ENCODE peak calls at places on chromosome 13, in six cellular contexts. N is kidney epithelial cell, R is endodermal cell, H is BJ, B is pancreas, G is GM12865. Q is an unnamed sample.

GRCh38 chr13:93941444-93941843 is 538.0 kb downstream of the DCT start:
- DNase-seq in N (no peak), R (no peak), H (no peak), B (no peak), G (no peak), Q (no peak)

GRCh38 chr13:61276401-61276800 is 139.2 kb downstream of the PCDH20 start:
- DNase-seq in N (no peak), R (no peak), H (no peak), B (no peak), G (no peak), Q (no peak)

GRCh38 chr13:52652980-52653303 is 306 bp downstream of the SUGT1 start:
- DNase-seq in N (no peak), R (no peak), H (no peak), B (no peak), G (no peak), Q (no peak)

GRCh38 chr13:77503398-77503797 is 32.1 kb upstream of the SCEL start:
- DNase-seq in N (no peak), R (no peak), H (no peak), B (no peak), G (no peak), Q (no peak)

GRCh38 chr13:105904034-105904742 is 631.3 kb downstream of the EFNB2 start:
- DNase-seq in N (no peak), R (no peak), H (no peak), B (no peak), G (no peak), Q (no peak)

GRCh38 chr13:80787604-80788003 is 446.7 kb upstream of the SPRY2 start:
- DNase-seq in N (no peak), R (no peak), H (no peak), B (no peak), G (no peak), Q (no peak)

GRCh38 chr13:95564091-95564490 is 11.6 kb downstream of the CLDN10 start:
- DNase-seq in N (no peak), R (no peak), H (no peak), B (no peak), G (no peak), Q (no peak)

GRCh38 chr13:36369268-36370107 is 23.3 kb upstream of the SPART start:
- DNase-seq in N (no peak), R (no peak), H (no peak), B (no peak), G (no peak), Q (no peak)

GRCh38 chr13:94224670-94225069 is 254.8 kb downstream of the DCT start:
- DNase-seq in N (no peak), R (no peak), H (no peak), B (no peak), G (no peak), Q (no peak)

GRCh38 chr13:40432018-40432978 is 234.1 kb downstream of the FOXO1 start:
- DNase-seq in N (no peak), R (no peak), H (no peak), B (no peak), G (peak; percentile 51), Q (no peak)

GRCh38 chr13:42746846-42747245 is 34.5 kb upstream of the FAM216B start:
- DNase-seq in N (no peak), R (no peak), H (no peak), B (no peak), G (no peak), Q (no peak)

GRCh38 chr13:50401721-50402510 is 386.7 kb downstream of the KCNRG start:
- DNase-seq in N (no peak), R (no peak), H (peak; percentile 61), B (no peak), G (no peak), Q (peak; percentile 81)

GRCh38 chr13:63435668-63436275 is 2020.1 kb upstream of the PCDH20 start:
- DNase-seq in N (peak; percentile 92), R (no peak), H (peak; percentile 99), B (no peak), G (no peak), Q (peak; percentile 99)

GRCh38 chr13:43307921-43308433 is 284.6 kb downstream of the DNAJC15 start:
- DNase-seq in N (peak; percentile 86), R (peak; percentile 47), H (peak; percentile 63), B (peak; percentile 76), G (peak; percentile 72), Q (peak; percentile 59)

GRCh38 chr13:41916173-41916954 is 44.5 kb downstream of the VWA8 start:
- DNase-seq in N (peak; percentile 58), R (no peak), H (peak; percentile 52), B (no peak), G (peak; percentile 84), Q (peak; percentile 64)

GRCh38 chr13:101757446-101758039 is 305.1 kb downstream of the ITGBL1 start:
- DNase-seq in N (no peak), R (no peak), H (no peak), B (no peak), G (peak; percentile 36), Q (peak; percentile 14)

GRCh38 chr13:42733046-42733445 is 48.3 kb upstream of the FAM216B start:
- DNase-seq in N (no peak), R (no peak), H (no peak), B (no peak), G (no peak), Q (no peak)

GRCh38 chr13:52850396-52851152 is 2.1 kb upstream of the PCDH8 start:
- DNase-seq in N (no peak), R (peak; percentile 97), H (no peak), B (peak; percentile 86), G (peak; percentile 89), Q (no peak)

GRCh38 chr13:43916828-43917227 is 37.1 kb downstream of the LACC1 start:
- DNase-seq in N (no peak), R (no peak), H (no peak), B (no peak), G (no peak), Q (no peak)

GRCh38 chr13:24631922-24632321 is 48.3 kb upstream of the ATP12A start:
- DNase-seq in N (no peak), R (no peak), H (no peak), B (no peak), G (no peak), Q (no peak)

GRCh38 chr13:54241719-54242118 is 1213.1 kb downstream of the OLFM4 start:
- DNase-seq in N (no peak), R (no peak), H (no peak), B (no peak), G (no peak), Q (no peak)

GRCh38 chr13:99614465-99614885 is 113.2 kb downstream of the TM9SF2 start:
- DNase-seq in N (no peak), R (peak; percentile 75), H (no peak), B (peak; percentile 60), G (peak; percentile 60), Q (no peak)

GRCh38 chr13:25574437-25575426 is 203.0 kb downstream of the ATP8A2 start:
- DNase-seq in N (peak; percentile 70), R (peak; percentile 95), H (peak; percentile 4), B (no peak), G (peak; percentile 81), Q (peak; percentile 52)

GRCh38 chr13:51625555-51626345 is 41.5 kb downstream of the WDFY2 start:
- DNase-seq in N (no peak), R (no peak), H (no peak), B (no peak), G (no peak), Q (no peak)

GRCh38 chr13:48783181-48783630 is 129.5 kb downstream of the CYSLTR2 start:
- DNase-seq in N (no peak), R (no peak), H (peak; percentile 88), B (no peak), G (no peak), Q (peak; percentile 99)

GRCh38 chr13:65965496-65965895 is 1264.6 kb downstream of the PCDH9 start:
- DNase-seq in N (no peak), R (no peak), H (no peak), B (no peak), G (no peak), Q (peak; percentile 16)

GRCh38 chr13:51833980-51834379 is 11.0 kb downstream of the TMEM272 start:
- DNase-seq in N (no peak), R (no peak), H (no peak), B (no peak), G (no peak), Q (no peak)

DNA sequence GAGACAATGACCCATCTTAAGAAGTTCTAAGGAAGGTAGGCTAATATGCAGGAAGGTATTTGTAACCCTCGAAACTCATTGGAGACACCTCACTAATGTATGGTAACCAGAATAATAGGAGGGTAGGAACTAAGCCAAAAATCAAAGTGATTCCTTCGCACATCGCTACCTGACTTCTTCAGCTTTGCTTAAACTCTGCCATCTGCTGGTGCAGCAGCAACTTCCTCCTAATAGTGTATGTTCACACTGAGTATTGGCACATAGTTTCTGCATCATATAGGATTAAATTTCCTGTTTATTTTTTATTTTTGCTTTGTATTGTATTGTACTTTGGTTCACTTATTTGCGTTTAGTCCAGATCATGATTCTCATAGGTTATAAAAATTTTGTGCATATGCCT is 676.2 kb downstream of the GPC5 start:
- DNase-seq in N (no peak), R (peak; percentile 55), H (no peak), B (no peak), G (peak; percentile 9), Q (no peak)
- H3K4me3 ChIP-seq in N (no peak overlapping the region), R (no peak overlapping the region), H (no peak overlapping the region), B (no peak overlapping the region), G (no peak overlapping the region), Q (no peak overlapping the region)

GRCh38 chr13:84606616-84607015 is 724.3 kb upstream of the SLITRK1 start:
- DNase-seq in N (no peak), R (no peak), H (no peak), B (no peak), G (no peak), Q (no peak)

GRCh38 chr13:84607614-84608013 is 725.3 kb upstream of the SLITRK1 start:
- DNase-seq in N (peak; percentile 21), R (no peak), H (peak; percentile 55), B (no peak), G (no peak), Q (peak; percentile 46)

GRCh38 chr13:84609716-84610115 is 727.4 kb upstream of the SLITRK1 start:
- DNase-seq in N (peak; percentile 66), R (no peak), H (no peak), B (no peak), G (no peak), Q (peak; percentile 11)

DNA sequence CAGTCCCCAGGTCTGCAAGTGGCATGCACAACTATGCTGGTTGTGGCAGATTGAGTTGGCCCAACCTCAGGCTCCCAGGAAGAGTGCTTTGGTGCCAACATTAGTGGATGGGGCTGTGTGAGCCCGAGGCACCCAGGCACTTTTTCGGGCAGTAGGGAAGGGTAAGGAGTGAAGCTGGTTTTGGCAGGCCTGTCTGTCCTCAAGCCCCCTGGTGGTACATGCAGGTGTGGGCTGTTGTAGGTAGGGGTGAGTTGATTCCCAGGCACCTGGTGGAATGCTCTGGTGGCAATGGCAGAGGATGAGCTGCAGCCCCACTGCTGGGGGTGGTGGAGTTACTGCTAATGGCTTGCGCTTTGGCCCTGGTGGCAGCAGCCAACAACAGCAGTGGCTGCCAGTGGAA is 723.7 kb upstream of the SLITRK1 start:
- DNase-seq in N (no peak), R (peak; percentile 87), H (no peak), B (no peak), G (no peak), Q (no peak)
- TF ChIP-seq CTCF in N (no peak), R (peak; percentile 75), H (no peak), B (no peak), G (no peak), Q (no peak)

GRCh38 chr13:31485651-31486051 is 253.7 kb upstream of the RXFP2 start:
- DNase-seq in N (no peak), R (no peak), H (no peak), B (no peak), G (no peak), Q (no peak)

GRCh38 chr13:31485183-31485582 is 254.1 kb upstream of the RXFP2 start:
- DNase-seq in N (no peak), R (no peak), H (no peak), B (no peak), G (no peak), Q (no peak)
- H3K4me3 ChIP-seq in N (no peak overlapping the region), R (peak overlapping the region; percentile 33), H (no peak overlapping the region), B (no peak overlapping the region), G (no peak overlapping the region), Q (no peak overlapping the region)

GRCh38 chr13:21347753-21348318 is 111.3 kb downstream of the ZDHHC20 start:
- DNase-seq in N (no peak), R (peak; percentile 61), H (no peak), B (no peak), G (no peak), Q (no peak)
- TF ChIP-seq CTCF in N (no peak), R (peak; percentile 20), H (no peak), B (no peak), G (no peak), Q (no peak)